ENCODE peak calls at places on chromosomes 6 and 20, in four cellular contexts. E is G401, G is type B pancreatic cell, S is fibroblast of lung. Q is an unnamed sample.

GRCh38 chr6:158064725-158065251 is 83.1 kb downstream of the SYNJ2 start:
- DNase-seq in E (no peak), G (no peak), S (no peak), Q (peak; percentile 73)

GRCh38 chr6:143058987-143059386 is 1.7 kb upstream of the AIG1 start:
- DNase-seq in E (no peak), G (no peak), S (peak; percentile 35), Q (no peak)

GRCh38 chr6:93676506-93676905 is 257.1 kb upstream of the EPHA7 start:
- DNase-seq in E (no peak), G (no peak), S (no peak), Q (no peak)

GRCh38 chr6:149334682-149335160 is 17.2 kb downstream of the TAB2 start:
- DNase-seq in E (no peak), G (no peak), S (peak; percentile 91), Q (no peak)

GRCh38 chr6:79079425-79080130 is 1.5 kb upstream of the PHIP start:
- DNase-seq in E (peak; percentile 70), G (no peak), S (peak; percentile 47), Q (no peak)

GRCh38 chr20:50472693-50473610 is 37.2 kb upstream of the PTPN1 start:
- DNase-seq in E (no peak), G (no peak), S (no peak), Q (no peak)

GRCh38 chr20:10250902-10251301 is 32.3 kb downstream of the SNAP25 start:
- DNase-seq in E (no peak), G (no peak), S (peak; percentile 32), Q (no peak)

GRCh38 chr6:46756469-46757205 is 9.9 kb downstream of the ANKRD66 start:
- DNase-seq in E (no peak), G (no peak), S (peak; percentile 10), Q (no peak)

GRCh38 chr6:96391776-96392175 is 129.8 kb upstream of the UFL1 start:
- DNase-seq in E (peak; percentile 80), G (no peak), S (peak; percentile 16), Q (no peak)

GRCh38 chr6:170049641-170050491 is 241.0 kb downstream of the DLL1 start:
- DNase-seq in E (no peak), G (peak; percentile 63), S (no peak), Q (peak; percentile 87)

GRCh38 chr6:107116328-107116892 is 1.1 kb upstream of the BEND3 start:
- DNase-seq in E (peak; percentile 64), G (no peak), S (no peak), Q (no peak)

GRCh38 chr20:19026121-19026878 is 186.1 kb upstream of the SLC24A3 start:
- DNase-seq in E (no peak), G (no peak), S (no peak), Q (no peak)

GRCh38 chr6:149924933-149925252 is 2.0 kb upstream of the RAET1G start:
- DNase-seq in E (no peak), G (no peak), S (no peak), Q (no peak)

GRCh38 chr20:9955646-9956045 is 79.1 kb upstream of the ANKEF1 start:
- DNase-seq in E (no peak), G (no peak), S (peak; percentile 61), Q (no peak)

GRCh38 chr6:1424306-1424927 is 35.0 kb downstream of the FOXF2 start:
- DNase-seq in E (peak; percentile 31), G (peak; percentile 60), S (peak; percentile 43), Q (no peak)

GRCh38 chr6:10962673-10963072 is 75.8 kb downstream of the SYCP2L start:
- DNase-seq in E (no peak), G (no peak), S (peak; percentile 84), Q (no peak)

GRCh38 chr6:16681260-16681873 is 79.9 kb downstream of the ATXN1 start:
- DNase-seq in E (no peak), G (no peak), S (peak; percentile 97), Q (no peak)

GRCh38 chr20:45798935-45799642 is 7.3 kb downstream of the DNTTIP1 start:
- DNase-seq in E (peak; percentile 71), G (no peak), S (no peak), Q (no peak)

GRCh38 chr6:99093781-99094180 is 146.0 kb upstream of the FBXL4 start:
- DNase-seq in E (no peak), G (no peak), S (no peak), Q (no peak)

GRCh38 chr6:45378324-45378926 is 691 bp upstream of the SUPT3H start:
- DNase-seq in E (no peak), G (no peak), S (no peak), Q (no peak)

GRCh38 chr20:10219452-10219791 is 792 bp downstream of the SNAP25 start:
- DNase-seq in E (peak; percentile 62), G (peak; percentile 92), S (peak; percentile 76), Q (peak; percentile 76)

GRCh38 chr6:29519291-29520010 is 31.7 kb upstream of the MAS1L start:
- DNase-seq in E (no peak), G (peak; percentile 18), S (no peak), Q (no peak)

GRCh38 chr20:49400904-49401303 is 81.6 kb downstream of the KCNB1 start:
- DNase-seq in E (no peak), G (no peak), S (peak; percentile 33), Q (no peak)

GRCh38 chr20:641516-641913 is 11.5 kb downstream of the SRXN1 start:
- DNase-seq in E (no peak), G (no peak), S (no peak), Q (no peak)

GRCh38 chr6:21885101-21885500 is 291.6 kb downstream of the SOX4 start:
- DNase-seq in E (no peak), G (no peak), S (no peak), Q (no peak)

GRCh38 chr6:3908223-3908622 is 59.0 kb downstream of the FAM50B start:
- DNase-seq in E (no peak), G (no peak), S (no peak), Q (no peak)

GRCh38 chr6:32083812-32084768 is 25.0 kb downstream of the TNXB start:
- DNase-seq in E (no peak), G (no peak), S (no peak), Q (no peak)

GRCh38 chr6:31727034-31727716 is 1.9 kb downstream of the DDAH2 start:
- DNase-seq in E (no peak), G (no peak), S (no peak), Q (no peak)

Q was measured in coronary artery.